ENCODE peak calls at places on chromosomes 3 and 15, in four cellular contexts. One of them, this sample, is unnamed.

GRCh38 chr3:190070623-190071347 is 49.9 kb downstream of the P3H2 start:
- DNase-seq in H1: no peak
- DNase-seq in H9: no peak
- DNase-seq in trophoblast cell: peak; percentile 46
- DNase-seq in this sample: no peak

GRCh38 chr3:127953092-127953491 is 38.1 kb downstream of the KBTBD12 start:
- DNase-seq in H1: no peak
- DNase-seq in H9: no peak
- DNase-seq in trophoblast cell: no peak
- DNase-seq in this sample: no peak

GRCh38 chr15:35399901-35400300 is 146.1 kb downstream of the DPH6 start:
- DNase-seq in H1: no peak
- DNase-seq in H9: no peak
- DNase-seq in trophoblast cell: no peak
- DNase-seq in this sample: no peak

GRCh38 chr15:67256051-67256450 is 1.5 kb downstream of the IQCH start:
- DNase-seq in H1: no peak
- DNase-seq in H9: no peak
- DNase-seq in trophoblast cell: no peak
- DNase-seq in this sample: no peak

GRCh38 chr3:16309558-16309957 is 44.5 kb downstream of the OXNAD1 start:
- DNase-seq in H1: no peak
- DNase-seq in H9: no peak
- DNase-seq in trophoblast cell: peak; percentile 24
- DNase-seq in this sample: no peak

GRCh38 chr3:56815571-56815970 is 13.8 kb upstream of the ARHGEF3 start:
- DNase-seq in H1: no peak
- DNase-seq in H9: no peak
- DNase-seq in trophoblast cell: no peak
- DNase-seq in this sample: no peak

GRCh38 chr3:133895208-133896001 is at the start of gene RAB6B:
- DNase-seq in H1: peak; percentile 82
- DNase-seq in H9: peak; percentile 64
- DNase-seq in trophoblast cell: no peak
- DNase-seq in this sample: peak; percentile 61

GRCh38 chr15:99963096-99963825 is 230.0 kb upstream of the LYSMD4 start:
- DNase-seq in H1: no peak
- DNase-seq in H9: no peak
- DNase-seq in trophoblast cell: no peak
- DNase-seq in this sample: no peak

GRCh38 chr3:195544634-195545033 is 1.5 kb upstream of the PPP1R2 start:
- DNase-seq in H1: no peak
- DNase-seq in H9: no peak
- DNase-seq in trophoblast cell: no peak
- DNase-seq in this sample: no peak

GRCh38 chr3:160618363-160618762 is 53.0 kb upstream of the KPNA4 start:
- DNase-seq in H1: no peak
- DNase-seq in H9: no peak
- DNase-seq in trophoblast cell: peak; percentile 14
- DNase-seq in this sample: no peak

GRCh38 chr3:129627350-129628168 is 21.1 kb upstream of the PLXND1 start:
- DNase-seq in H1: peak; percentile 80
- DNase-seq in H9: peak; percentile 86
- DNase-seq in trophoblast cell: peak; percentile 98
- DNase-seq in this sample: peak; percentile 65

GRCh38 chr3:98990657-98991056 is 89.2 kb upstream of the DCBLD2 start:
- DNase-seq in H1: no peak
- DNase-seq in H9: no peak
- DNase-seq in trophoblast cell: no peak
- DNase-seq in this sample: no peak

GRCh38 chr15:73872370-73872769 is 994 bp upstream of the TBC1D21 start:
- DNase-seq in H1: no peak
- DNase-seq in H9: no peak
- DNase-seq in trophoblast cell: no peak
- DNase-seq in this sample: no peak

GRCh38 chr3:50383750-50384149 is 24.4 kb upstream of the TMEM115 start:
- DNase-seq in H1: no peak
- DNase-seq in H9: no peak
- DNase-seq in trophoblast cell: no peak
- DNase-seq in this sample: no peak

GRCh38 chr3:31908391-31909097 is 72.5 kb downstream of the OSBPL10 start:
- DNase-seq in H1: no peak
- DNase-seq in H9: no peak
- DNase-seq in trophoblast cell: no peak
- DNase-seq in this sample: no peak

GRCh38 chr3:156818890-156819289 is 7.3 kb upstream of the LEKR1 start:
- DNase-seq in H1: no peak
- DNase-seq in H9: no peak
- DNase-seq in trophoblast cell: peak; percentile 56
- DNase-seq in this sample: no peak

GRCh38 chr15:100230784-100231183 is 111.0 kb downstream of the ADAMTS17 start:
- DNase-seq in H1: no peak
- DNase-seq in H9: no peak
- DNase-seq in trophoblast cell: no peak
- DNase-seq in this sample: no peak

GRCh38 chr15:47337836-47338235 is 379.5 kb upstream of the SEMA6D start:
- DNase-seq in H1: no peak
- DNase-seq in H9: no peak
- DNase-seq in trophoblast cell: peak; percentile 57
- DNase-seq in this sample: no peak

GRCh38 chr3:172705166-172705565 is 5.7 kb downstream of the NCEH1 start:
- DNase-seq in H1: no peak
- DNase-seq in H9: no peak
- DNase-seq in trophoblast cell: no peak
- DNase-seq in this sample: no peak

GRCh38 chr15:95277266-95277665 is 1045.9 kb downstream of the MCTP2 start:
- DNase-seq in H1: no peak
- DNase-seq in H9: no peak
- DNase-seq in trophoblast cell: no peak
- DNase-seq in this sample: no peak

GRCh38 chr3:170128977-170129431 is 52.5 kb downstream of the PHC3 start:
- DNase-seq in H1: no peak
- DNase-seq in H9: no peak
- DNase-seq in trophoblast cell: no peak
- DNase-seq in this sample: no peak

GRCh38 chr3:85835857-85836470 is 877.2 kb downstream of the CADM2 start:
- DNase-seq in H1: no peak
- DNase-seq in H9: no peak
- DNase-seq in trophoblast cell: no peak
- DNase-seq in this sample: no peak

GRCh38 chr3:193470710-193471109 is 84.0 kb downstream of the ATP13A4 start:
- DNase-seq in H1: no peak
- DNase-seq in H9: no peak
- DNase-seq in trophoblast cell: no peak
- DNase-seq in this sample: no peak

GRCh38 chr15:84818221-84819131 is 1.3 kb downstream of the ALPK3 start:
- DNase-seq in H1: no peak
- DNase-seq in H9: peak; percentile 75
- DNase-seq in trophoblast cell: no peak
- DNase-seq in this sample: peak; percentile 31

GRCh38 chr15:64693134-64693533 is 82.3 kb downstream of the RBPMS2 start:
- DNase-seq in H1: no peak
- DNase-seq in H9: no peak
- DNase-seq in trophoblast cell: peak; percentile 58
- DNase-seq in this sample: no peak

GRCh38 chr15:60790641-60791040 is 311.7 kb upstream of the ICE2 start:
- DNase-seq in H1: no peak
- DNase-seq in H9: no peak
- DNase-seq in trophoblast cell: no peak
- DNase-seq in this sample: no peak

GRCh38 chr3:151979914-151980313 is 106.5 kb downstream of the SUCNR1 start:
- DNase-seq in H1: no peak
- DNase-seq in H9: no peak
- DNase-seq in trophoblast cell: no peak
- DNase-seq in this sample: no peak
- H2BK120ac ChIP-seq in H1: no peak overlapping the region
- H2BK120ac ChIP-seq in H9: no peak overlapping the region
- H2BK120ac ChIP-seq in trophoblast cell: no peak overlapping the region
- H2BK120ac ChIP-seq in this sample: no peak overlapping the region

DNA sequence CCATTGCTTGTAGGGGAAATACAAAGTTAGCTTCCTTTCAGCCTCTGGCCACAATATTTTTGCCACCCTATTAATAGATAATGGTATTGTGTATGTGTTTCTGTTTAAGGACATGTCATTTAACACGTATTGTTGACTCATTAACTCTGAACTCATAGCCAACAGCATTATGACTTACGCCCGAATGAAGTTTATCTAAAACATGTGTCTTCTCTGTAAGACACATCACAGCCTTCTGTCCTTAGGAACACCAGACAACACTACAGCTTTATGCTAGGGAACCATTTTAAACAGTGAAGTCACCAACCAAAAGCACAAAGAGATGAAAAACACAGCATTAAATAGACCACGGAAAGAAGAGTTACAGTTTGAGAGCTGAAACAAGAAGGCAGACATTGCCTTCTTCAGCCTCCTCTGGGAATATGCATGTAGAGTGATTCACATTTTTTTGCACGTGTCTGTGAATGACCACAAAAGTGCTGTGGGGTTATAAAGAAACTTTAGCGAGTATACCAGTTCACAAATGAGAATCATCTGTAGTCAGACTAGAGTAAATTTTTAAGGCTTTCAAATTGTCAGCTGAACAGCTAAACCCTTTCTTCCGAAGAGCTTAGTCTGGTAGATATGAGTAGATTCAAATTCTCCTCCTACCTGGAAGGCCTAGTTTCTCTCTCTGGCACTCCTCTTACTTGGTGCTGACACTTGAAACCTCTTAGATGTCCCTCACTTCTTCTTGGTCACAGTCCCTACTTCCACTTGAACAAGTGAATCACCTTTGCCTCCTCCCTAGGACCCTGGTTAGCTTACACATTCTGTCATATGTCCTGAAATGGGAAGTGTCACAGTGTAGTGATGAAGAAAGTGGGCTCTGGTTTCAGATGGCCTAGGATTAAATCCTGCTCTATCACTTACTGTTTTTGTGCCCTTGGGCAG is 32.2 kb downstream of the MCTP2 start:
- DNase-seq in H1: no peak
- DNase-seq in H9: no peak
- DNase-seq in trophoblast cell: no peak
- DNase-seq in this sample: no peak
- H2BK12ac ChIP-seq in H1: no peak overlapping the region
- H2BK12ac ChIP-seq in H9: no peak overlapping the region
- H2BK12ac ChIP-seq in trophoblast cell: no peak overlapping the region
- H2BK12ac ChIP-seq in this sample: no peak overlapping the region

GRCh38 chr3:45639044-45639392 is 44.5 kb downstream of the LIMD1 start:
- DNase-seq in H1: no peak
- DNase-seq in H9: no peak
- DNase-seq in trophoblast cell: no peak
- DNase-seq in this sample: no peak

GRCh38 chr3:45632956-45633355 is 38.4 kb downstream of the LIMD1 start:
- DNase-seq in H1: no peak
- DNase-seq in H9: no peak
- DNase-seq in trophoblast cell: no peak
- DNase-seq in this sample: no peak

GRCh38 chr3:45638299-45639043 is 43.9 kb downstream of the LIMD1 start:
- DNase-seq in H1: no peak
- DNase-seq in H9: no peak
- DNase-seq in trophoblast cell: no peak
- DNase-seq in this sample: no peak

GRCh38 chr3:45631486-45631885 is 36.9 kb downstream of the LIMD1 start:
- DNase-seq in H1: no peak
- DNase-seq in H9: no peak
- DNase-seq in trophoblast cell: no peak
- DNase-seq in this sample: no peak

GRCh38 chr3:45635475-45636256 is 41.1 kb downstream of the LIMD1 start:
- DNase-seq in H1: no peak
- DNase-seq in H9: peak; percentile 76
- DNase-seq in trophoblast cell: peak; percentile 44
- DNase-seq in this sample: no peak
- H2BK120ac ChIP-seq in H1: peak overlapping the region; percentile 35
- H2BK120ac ChIP-seq in H9: no peak overlapping the region
- H2BK120ac ChIP-seq in trophoblast cell: peak overlapping the region; percentile 87
- H2BK120ac ChIP-seq in this sample: no peak overlapping the region

GRCh38 chr15:38893920-38894259 is 329.3 kb upstream of the RASGRP1 start:
- DNase-seq in H1: no peak
- DNase-seq in H9: no peak
- DNase-seq in trophoblast cell: no peak
- DNase-seq in this sample: no peak

GRCh38 chr15:38899300-38899699 is 334.7 kb upstream of the RASGRP1 start:
- DNase-seq in H1: no peak
- DNase-seq in H9: no peak
- DNase-seq in trophoblast cell: no peak
- DNase-seq in this sample: no peak

GRCh38 chr15:38896652-38897051 is 332.0 kb upstream of the RASGRP1 start:
- DNase-seq in H1: no peak
- DNase-seq in H9: no peak
- DNase-seq in trophoblast cell: no peak
- DNase-seq in this sample: no peak

GRCh38 chr15:38894260-38894948 is 329.8 kb upstream of the RASGRP1 start:
- DNase-seq in H1: no peak
- DNase-seq in H9: no peak
- DNase-seq in trophoblast cell: no peak
- DNase-seq in this sample: no peak

DNA sequence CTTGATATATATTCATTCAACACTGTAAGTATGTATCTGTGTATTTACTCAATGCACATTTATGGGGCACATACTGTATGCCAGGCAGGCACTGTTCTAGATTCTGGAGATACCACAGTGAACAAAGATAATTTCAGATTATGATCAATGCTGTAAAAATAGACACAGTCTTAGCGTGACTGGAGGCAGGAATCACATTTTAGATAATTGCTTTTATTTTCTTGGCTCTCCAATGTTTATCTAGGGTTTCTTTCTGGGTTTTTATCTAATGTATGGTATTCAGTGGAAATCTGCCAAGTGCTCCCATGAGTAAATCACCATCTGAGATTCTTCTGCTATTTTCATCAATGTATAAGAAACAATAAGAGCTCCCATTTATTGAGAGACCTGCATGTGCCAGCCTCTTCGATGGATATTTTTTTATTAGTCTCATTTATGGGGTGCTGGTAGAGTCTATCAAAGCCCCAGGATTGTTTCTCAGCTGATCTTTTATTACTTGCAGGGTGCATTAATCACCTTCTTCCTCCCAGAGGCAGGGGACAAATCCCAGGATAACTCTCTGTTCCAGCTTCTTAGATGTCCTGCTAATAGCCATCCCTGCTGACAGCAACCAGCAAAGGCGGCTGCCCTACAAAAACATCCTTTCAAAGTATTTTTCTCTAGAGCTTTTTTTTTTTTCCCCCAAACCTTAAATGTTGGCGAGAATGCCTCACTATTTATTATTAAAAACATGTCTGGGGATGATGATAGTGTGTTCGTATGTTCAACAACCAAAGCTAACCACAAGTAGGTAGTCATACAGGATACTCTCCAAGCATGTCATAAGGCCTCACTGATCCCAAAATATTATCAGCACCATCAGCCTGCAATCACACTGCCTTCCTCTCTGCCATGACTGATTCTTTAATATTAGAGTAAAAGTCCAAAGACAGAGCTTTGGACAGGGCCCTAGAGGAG is 331.0 kb upstream of the RASGRP1 start:
- DNase-seq in H1: no peak
- DNase-seq in H9: no peak
- DNase-seq in trophoblast cell: no peak
- DNase-seq in this sample: no peak
- H2BK12ac ChIP-seq in H1: no peak overlapping the region
- H2BK12ac ChIP-seq in H9: no peak overlapping the region
- H2BK12ac ChIP-seq in trophoblast cell: no peak overlapping the region
- H2BK12ac ChIP-seq in this sample: no peak overlapping the region